ENCODE peak calls at places on chromosomes 12 and 14, in five cellular contexts. V is A549, L is K562, U is HepG2, Y is H1. S is an unnamed sample.
A peak's percentile ranks its signal among the peaks of the same experiment; 100 is the strongest.

GRCh38 chr14:55077155-55077554 is 25.7 kb downstream of the MAPK1IP1L start:
- DNase-seq in V (peak; percentile 32), L (no peak), U (peak; percentile 19), Y (no peak), S (no peak)

GRCh38 chr12:85279449-85280137 is 427 bp upstream of the ALX1 start:
- DNase-seq in V (no peak), L (no peak), U (no peak), Y (no peak), S (no peak)

GRCh38 chr12:132925597-132926416 is 30.3 kb downstream of the ZNF605 start:
- DNase-seq in V (peak; percentile 26), L (no peak), U (no peak), Y (no peak), S (no peak)

GRCh38 chr12:55929306-55929791 is 1.6 kb upstream of the DGKA start:
- DNase-seq in V (no peak), L (no peak), U (no peak), Y (no peak), S (no peak)

GRCh38 chr14:75636100-75636692 is 24.5 kb downstream of the ERG28 start:
- DNase-seq in V (no peak), L (no peak), U (no peak), Y (no peak), S (peak; percentile 32)

GRCh38 chr12:48183091-48183875 is at the start of gene CCDC184:
- DNase-seq in V (peak; percentile 90), L (peak; percentile 64), U (no peak), Y (no peak), S (peak; percentile 73)

GRCh38 chr12:117147639-117148038 is 42.6 kb downstream of the FBXO21 start:
- DNase-seq in V (no peak), L (no peak), U (no peak), Y (no peak), S (no peak)

GRCh38 chr14:63644741-63645140 is 3.1 kb upstream of the WDR89 start:
- DNase-seq in V (no peak), L (no peak), U (no peak), Y (no peak), S (no peak)

GRCh38 chr14:86481105-86481504 is 951.2 kb downstream of the FLRT2 start:
- DNase-seq in V (no peak), L (no peak), U (no peak), Y (no peak), S (peak; percentile 70)

GRCh38 chr14:77889971-77890442 is 90.1 kb downstream of the ADCK1 start:
- DNase-seq in V (no peak), L (no peak), U (no peak), Y (no peak), S (peak; percentile 80)

GRCh38 chr12:90393654-90394053 is 561.3 kb downstream of the CCER1 start:
- DNase-seq in V (no peak), L (no peak), U (no peak), Y (no peak), S (no peak)

GRCh38 chr14:22112004-22112403 is 438.4 kb upstream of the OR4E1 start:
- DNase-seq in V (peak; percentile 8), L (peak; percentile 11), U (peak; percentile 25), Y (no peak), S (no peak)

GRCh38 chr12:96516472-96517417 is 27.4 kb downstream of the CFAP54 start:
- DNase-seq in V (peak; percentile 84), L (peak; percentile 79), U (peak; percentile 43), Y (peak; percentile 63), S (peak; percentile 85)

GRCh38 chr12:54879579-54879978 is 25.3 kb downstream of the MUCL1 start:
- DNase-seq in V (no peak), L (no peak), U (no peak), Y (no peak), S (no peak)

GRCh38 chr14:97350415-97350814 is 553.2 kb downstream of the VRK1 start:
- DNase-seq in V (no peak), L (no peak), U (no peak), Y (no peak), S (no peak)

GRCh38 chr12:119208626-119209061 is 29.9 kb downstream of the HSPB8 start:
- DNase-seq in V (peak; percentile 74), L (no peak), U (peak; percentile 33), Y (no peak), S (peak; percentile 38)

GRCh38 chr12:130952106-130952505 is 1.6 kb upstream of the ADGRD1 start:
- DNase-seq in V (no peak), L (peak; percentile 29), U (no peak), Y (no peak), S (no peak)

GRCh38 chr12:113835433-113835832 is 130.7 kb downstream of the RBM19 start:
- DNase-seq in V (no peak), L (no peak), U (no peak), Y (no peak), S (no peak)

GRCh38 chr14:35247777-35248475 is 44.3 kb upstream of the PSMA6 start:
- DNase-seq in V (no peak), L (no peak), U (no peak), Y (no peak), S (peak; percentile 49)
- TF ChIP-seq MAFK in V (no peak), L (no peak), U (no peak), Y (no peak), S (no peak)

GRCh38 chr12:57575771-57576612 is 15.0 kb upstream of the PIP4K2C start:
- DNase-seq in V (no peak), L (no peak), U (peak; percentile 87), Y (no peak), S (no peak)
- TF ChIP-seq MAFK in V (no peak), L (no peak), U (no peak), Y (no peak), S (no peak)

GRCh38 chr12:1929985-1930815 is 11.7 kb upstream of the CACNA2D4 start:
- DNase-seq in V (no peak), L (no peak), U (no peak), Y (no peak), S (no peak)

GRCh38 chr12:1927051-1927680 is 8.7 kb upstream of the CACNA2D4 start:
- DNase-seq in V (no peak), L (no peak), U (no peak), Y (no peak), S (no peak)

GRCh38 chr12:1927751-1928351 is 9.4 kb upstream of the CACNA2D4 start:
- DNase-seq in V (no peak), L (no peak), U (no peak), Y (no peak), S (no peak)

GRCh38 chr12:1929241-1929984 is 11.0 kb upstream of the CACNA2D4 start:
- DNase-seq in V (no peak), L (no peak), U (no peak), Y (no peak), S (no peak)

GRCh38 chr12:1928439-1929121 is 10.1 kb upstream of the CACNA2D4 start:
- DNase-seq in V (no peak), L (no peak), U (no peak), Y (no peak), S (no peak)
- TF ChIP-seq MAFK in V (no peak), L (no peak), U (no peak), Y (no peak), S (no peak)

GRCh38 chr14:101175731-101176534 is 272.4 kb upstream of the RTL1 start:
- DNase-seq in V (no peak), L (no peak), U (no peak), Y (no peak), S (no peak)

GRCh38 chr14:101174522-101174838 is 271.0 kb upstream of the RTL1 start:
- DNase-seq in V (no peak), L (no peak), U (no peak), Y (no peak), S (no peak)

GRCh38 chr14:101174980-101175606 is 271.6 kb upstream of the RTL1 start:
- DNase-seq in V (no peak), L (no peak), U (no peak), Y (no peak), S (no peak)

GRCh38 chr14:101171650-101172049 is 268.1 kb upstream of the RTL1 start:
- DNase-seq in V (no peak), L (no peak), U (no peak), Y (no peak), S (no peak)

DNA sequence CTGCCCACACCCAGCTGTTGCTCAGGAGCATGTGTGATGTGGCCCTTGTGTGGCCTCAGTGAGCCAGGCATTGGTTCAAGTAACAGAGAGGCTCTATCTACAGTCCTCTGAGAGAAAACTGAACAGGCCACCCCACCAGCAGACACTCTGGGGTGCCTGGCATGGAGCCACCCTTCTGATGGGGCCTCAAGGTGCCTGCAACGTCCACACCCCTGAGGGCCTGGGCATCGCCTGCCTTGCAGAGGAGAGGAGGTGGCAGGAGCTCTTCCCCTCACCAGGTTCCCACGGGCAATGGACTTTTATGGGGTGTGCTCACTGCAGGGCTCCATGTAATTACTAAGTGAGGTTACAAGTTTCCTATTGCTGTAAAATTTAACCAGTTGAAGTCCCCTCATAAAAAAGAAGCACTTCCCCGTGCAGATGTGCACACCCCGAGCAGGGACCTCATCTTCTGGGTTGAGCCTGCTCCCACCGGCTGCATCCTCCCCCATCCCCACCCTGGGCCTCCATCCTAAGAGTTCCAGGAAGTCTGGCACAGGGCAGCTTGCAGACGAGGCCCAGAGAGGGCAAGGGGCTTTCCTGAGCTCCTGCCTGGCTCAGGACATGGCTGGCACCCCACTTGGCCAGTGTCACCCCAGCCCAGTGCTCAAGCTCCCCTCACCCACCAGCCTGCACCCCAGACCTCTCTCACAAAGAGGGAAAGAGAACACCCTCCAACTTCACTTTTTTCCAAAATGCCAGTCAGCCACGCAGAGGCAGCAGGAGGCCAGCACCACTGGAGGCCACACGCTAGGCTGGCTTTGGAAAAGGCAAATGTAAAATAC is 270.4 kb upstream of the RTL1 start:
- DNase-seq in V (no peak), L (no peak), U (no peak), Y (no peak), S (no peak)
- TF ChIP-seq MAFK in V (no peak), L (no peak), U (no peak), Y (no peak), S (no peak)

GRCh38 chr12:121933522-121934317 is 15.3 kb downstream of the CFAP251 start:
- DNase-seq in V (no peak), L (peak; percentile 96), U (no peak), Y (peak; percentile 39), S (peak; percentile 42)
- TF ChIP-seq MAFK in V (no peak), L (peak; percentile 48), U (no peak), Y (no peak), S (no peak)

GRCh38 chr14:69701857-69702256 is 65.1 kb upstream of the SRSF5 start:
- DNase-seq in V (no peak), L (peak; percentile 81), U (no peak), Y (no peak), S (no peak)
- TF ChIP-seq MAFK in V (no peak), L (no peak), U (no peak), Y (no peak), S (no peak)

GRCh38 chr14:90775441-90775840 is 40.8 kb downstream of the TTC7B start:
- DNase-seq in V (no peak), L (no peak), U (no peak), Y (no peak), S (no peak)
- TF ChIP-seq MAFK in V (no peak), L (no peak), U (no peak), Y (no peak), S (no peak)

GRCh38 chr12:115394498-115395220 is 710.7 kb upstream of the TBX3 start:
- DNase-seq in V (peak; percentile 65), L (no peak), U (peak; percentile 46), Y (no peak), S (peak; percentile 55)
- TF ChIP-seq MAFK in V (no peak), L (no peak), U (no peak), Y (no peak), S (no peak)

GRCh38 chr12:62519043-62519442 is 52.4 kb downstream of the MON2 start:
- DNase-seq in V (no peak), L (no peak), U (no peak), Y (no peak), S (no peak)
- TF ChIP-seq MAFK in V (no peak), L (no peak), U (no peak), Y (no peak), S (no peak)

S was measured in IMR-90.